ENCODE peak calls at places on chromosomes 16 and 17, in nine cellular contexts. One of them, this sample, is unnamed.

GRCh38 chr17:48441231-48441711 is 11.3 kb upstream of the SKAP1 start:
- DNase-seq in left cardiac atrium: no peak
- DNase-seq in transverse colon: no peak
- DNase-seq in left ventricle myocardium superior: no peak
- DNase-seq in type B pancreatic cell: no peak
- DNase-seq in activated naive CD4-positive, alpha-beta T cell treated with anti-CD3 and anti-CD28 coated beads, Interleukin-2, amount 50 U/mL, for 72 hours: no peak
- DNase-seq in NCI-H510A: no peak
- DNase-seq in NCI-H345: no peak
- DNase-seq in activated T-helper 9 cell treated with anti-CD3 and anti-CD28 coated beads, Interleukin-2, amount 50 U/mL, for 16 hours: no peak
- DNase-seq in this sample: no peak

GRCh38 chr16:30615358-30616076 is 5.3 kb upstream of the ZNF689 start:
- DNase-seq in type B pancreatic cell: no peak
- DNase-seq in transverse colon: peak; percentile 82
- DNase-seq in left cardiac atrium: peak; percentile 39
- DNase-seq in activated naive CD4-positive, alpha-beta T cell treated with anti-CD3 and anti-CD28 coated beads, Interleukin-2, amount 50 U/mL, for 72 hours: peak; percentile 68
- DNase-seq in NCI-H345: peak; percentile 70
- DNase-seq in left ventricle myocardium superior: peak; percentile 74
- DNase-seq in NCI-H510A: peak; percentile 67
- DNase-seq in activated T-helper 9 cell treated with anti-CD3 and anti-CD28 coated beads, Interleukin-2, amount 50 U/mL, for 16 hours: peak; percentile 37
- DNase-seq in this sample: peak; percentile 35

GRCh38 chr17:83057793-83058477 is 21.5 kb upstream of the METRNL start:
- DNase-seq in left ventricle myocardium superior: peak; percentile 89
- DNase-seq in NCI-H345: no peak
- DNase-seq in activated T-helper 9 cell treated with anti-CD3 and anti-CD28 coated beads, Interleukin-2, amount 50 U/mL, for 16 hours: no peak
- DNase-seq in transverse colon: no peak
- DNase-seq in activated naive CD4-positive, alpha-beta T cell treated with anti-CD3 and anti-CD28 coated beads, Interleukin-2, amount 50 U/mL, for 72 hours: peak; percentile 49
- DNase-seq in NCI-H510A: no peak
- DNase-seq in type B pancreatic cell: peak; percentile 66
- DNase-seq in left cardiac atrium: peak; percentile 67
- DNase-seq in this sample: no peak

GRCh38 chr17:40110457-40110856 is 10.1 kb upstream of the NR1D1 start:
- DNase-seq in NCI-H510A: no peak
- DNase-seq in type B pancreatic cell: no peak
- DNase-seq in activated naive CD4-positive, alpha-beta T cell treated with anti-CD3 and anti-CD28 coated beads, Interleukin-2, amount 50 U/mL, for 72 hours: peak; percentile 48
- DNase-seq in left ventricle myocardium superior: no peak
- DNase-seq in NCI-H345: no peak
- DNase-seq in transverse colon: no peak
- DNase-seq in activated T-helper 9 cell treated with anti-CD3 and anti-CD28 coated beads, Interleukin-2, amount 50 U/mL, for 16 hours: no peak
- DNase-seq in left cardiac atrium: no peak
- DNase-seq in this sample: no peak

GRCh38 chr17:8480011-8480976 is 44.6 kb downstream of the NDEL1 start:
- DNase-seq in activated naive CD4-positive, alpha-beta T cell treated with anti-CD3 and anti-CD28 coated beads, Interleukin-2, amount 50 U/mL, for 72 hours: no peak
- DNase-seq in transverse colon: no peak
- DNase-seq in NCI-H345: no peak
- DNase-seq in activated T-helper 9 cell treated with anti-CD3 and anti-CD28 coated beads, Interleukin-2, amount 50 U/mL, for 16 hours: no peak
- DNase-seq in type B pancreatic cell: no peak
- DNase-seq in left cardiac atrium: no peak
- DNase-seq in left ventricle myocardium superior: no peak
- DNase-seq in NCI-H510A: no peak
- DNase-seq in this sample: no peak

GRCh38 chr16:71817690-71818089 is 9.1 kb upstream of the AP1G1 start:
- DNase-seq in left cardiac atrium: no peak
- DNase-seq in NCI-H510A: no peak
- DNase-seq in left ventricle myocardium superior: no peak
- DNase-seq in NCI-H345: no peak
- DNase-seq in activated naive CD4-positive, alpha-beta T cell treated with anti-CD3 and anti-CD28 coated beads, Interleukin-2, amount 50 U/mL, for 72 hours: no peak
- DNase-seq in transverse colon: no peak
- DNase-seq in type B pancreatic cell: no peak
- DNase-seq in activated T-helper 9 cell treated with anti-CD3 and anti-CD28 coated beads, Interleukin-2, amount 50 U/mL, for 16 hours: no peak
- DNase-seq in this sample: no peak

GRCh38 chr17:51701501-51701900 is 441.2 kb downstream of the UTP18 start:
- DNase-seq in type B pancreatic cell: no peak
- DNase-seq in activated naive CD4-positive, alpha-beta T cell treated with anti-CD3 and anti-CD28 coated beads, Interleukin-2, amount 50 U/mL, for 72 hours: no peak
- DNase-seq in activated T-helper 9 cell treated with anti-CD3 and anti-CD28 coated beads, Interleukin-2, amount 50 U/mL, for 16 hours: no peak
- DNase-seq in left cardiac atrium: no peak
- DNase-seq in NCI-H510A: no peak
- DNase-seq in left ventricle myocardium superior: no peak
- DNase-seq in transverse colon: no peak
- DNase-seq in NCI-H345: no peak
- DNase-seq in this sample: no peak

GRCh38 chr16:25110392-25110947 is 1.1 kb upstream of the LCMT1 start:
- DNase-seq in NCI-H510A: no peak
- DNase-seq in transverse colon: peak; percentile 24
- DNase-seq in left ventricle myocardium superior: no peak
- DNase-seq in type B pancreatic cell: no peak
- DNase-seq in left cardiac atrium: no peak
- DNase-seq in activated T-helper 9 cell treated with anti-CD3 and anti-CD28 coated beads, Interleukin-2, amount 50 U/mL, for 16 hours: no peak
- DNase-seq in NCI-H345: no peak
- DNase-seq in activated naive CD4-positive, alpha-beta T cell treated with anti-CD3 and anti-CD28 coated beads, Interleukin-2, amount 50 U/mL, for 72 hours: no peak
- DNase-seq in this sample: no peak

GRCh38 chr16:59881366-59881765 is 1147.2 kb upstream of the GOT2 start:
- DNase-seq in NCI-H345: no peak
- DNase-seq in activated T-helper 9 cell treated with anti-CD3 and anti-CD28 coated beads, Interleukin-2, amount 50 U/mL, for 16 hours: no peak
- DNase-seq in left ventricle myocardium superior: no peak
- DNase-seq in activated naive CD4-positive, alpha-beta T cell treated with anti-CD3 and anti-CD28 coated beads, Interleukin-2, amount 50 U/mL, for 72 hours: no peak
- DNase-seq in left cardiac atrium: no peak
- DNase-seq in type B pancreatic cell: no peak
- DNase-seq in transverse colon: no peak
- DNase-seq in NCI-H510A: no peak
- DNase-seq in this sample: no peak

GRCh38 chr17:14337596-14338079 is 36.8 kb downstream of the HS3ST3B1 start:
- DNase-seq in type B pancreatic cell: no peak
- DNase-seq in activated T-helper 9 cell treated with anti-CD3 and anti-CD28 coated beads, Interleukin-2, amount 50 U/mL, for 16 hours: peak; percentile 11
- DNase-seq in activated naive CD4-positive, alpha-beta T cell treated with anti-CD3 and anti-CD28 coated beads, Interleukin-2, amount 50 U/mL, for 72 hours: peak; percentile 67
- DNase-seq in left cardiac atrium: no peak
- DNase-seq in transverse colon: no peak
- DNase-seq in NCI-H510A: no peak
- DNase-seq in NCI-H345: no peak
- DNase-seq in left ventricle myocardium superior: no peak
- DNase-seq in this sample: no peak

GRCh38 chr16:68062910-68063393 is 22.2 kb upstream of the NFATC3 start:
- DNase-seq in activated naive CD4-positive, alpha-beta T cell treated with anti-CD3 and anti-CD28 coated beads, Interleukin-2, amount 50 U/mL, for 72 hours: peak; percentile 55
- DNase-seq in left cardiac atrium: no peak
- DNase-seq in NCI-H345: no peak
- DNase-seq in type B pancreatic cell: no peak
- DNase-seq in NCI-H510A: no peak
- DNase-seq in transverse colon: peak; percentile 25
- DNase-seq in activated T-helper 9 cell treated with anti-CD3 and anti-CD28 coated beads, Interleukin-2, amount 50 U/mL, for 16 hours: no peak
- DNase-seq in left ventricle myocardium superior: no peak
- DNase-seq in this sample: no peak

GRCh38 chr17:79612468-79613194 is 1.8 kb upstream of the RBFOX3 start:
- DNase-seq in activated naive CD4-positive, alpha-beta T cell treated with anti-CD3 and anti-CD28 coated beads, Interleukin-2, amount 50 U/mL, for 72 hours: no peak
- DNase-seq in activated T-helper 9 cell treated with anti-CD3 and anti-CD28 coated beads, Interleukin-2, amount 50 U/mL, for 16 hours: no peak
- DNase-seq in NCI-H345: peak; percentile 70
- DNase-seq in transverse colon: peak; percentile 58
- DNase-seq in left ventricle myocardium superior: peak; percentile 45
- DNase-seq in NCI-H510A: no peak
- DNase-seq in type B pancreatic cell: no peak
- DNase-seq in left cardiac atrium: no peak
- DNase-seq in this sample: peak; percentile 1

GRCh38 chr17:65696739-65697394 is 135.4 kb upstream of the AXIN2 start:
- DNase-seq in type B pancreatic cell: no peak
- DNase-seq in left ventricle myocardium superior: no peak
- DNase-seq in left cardiac atrium: no peak
- DNase-seq in NCI-H510A: no peak
- DNase-seq in activated T-helper 9 cell treated with anti-CD3 and anti-CD28 coated beads, Interleukin-2, amount 50 U/mL, for 16 hours: no peak
- DNase-seq in NCI-H345: no peak
- DNase-seq in activated naive CD4-positive, alpha-beta T cell treated with anti-CD3 and anti-CD28 coated beads, Interleukin-2, amount 50 U/mL, for 72 hours: no peak
- DNase-seq in transverse colon: no peak
- DNase-seq in this sample: no peak

GRCh38 chr17:53516643-53517042 is 306.1 kb upstream of the KIF2B start:
- DNase-seq in NCI-H510A: no peak
- DNase-seq in transverse colon: no peak
- DNase-seq in left cardiac atrium: no peak
- DNase-seq in NCI-H345: no peak
- DNase-seq in left ventricle myocardium superior: no peak
- DNase-seq in activated naive CD4-positive, alpha-beta T cell treated with anti-CD3 and anti-CD28 coated beads, Interleukin-2, amount 50 U/mL, for 72 hours: no peak
- DNase-seq in activated T-helper 9 cell treated with anti-CD3 and anti-CD28 coated beads, Interleukin-2, amount 50 U/mL, for 16 hours: no peak
- DNase-seq in type B pancreatic cell: no peak
- DNase-seq in this sample: peak; percentile 8

GRCh38 chr17:48578616-48579560 is 738 bp upstream of the HOXB4 start:
- DNase-seq in NCI-H510A: no peak
- DNase-seq in left cardiac atrium: no peak
- DNase-seq in activated T-helper 9 cell treated with anti-CD3 and anti-CD28 coated beads, Interleukin-2, amount 50 U/mL, for 16 hours: no peak
- DNase-seq in transverse colon: no peak
- DNase-seq in left ventricle myocardium superior: no peak
- DNase-seq in type B pancreatic cell: no peak
- DNase-seq in activated naive CD4-positive, alpha-beta T cell treated with anti-CD3 and anti-CD28 coated beads, Interleukin-2, amount 50 U/mL, for 72 hours: no peak
- DNase-seq in NCI-H345: peak; percentile 26
- DNase-seq in this sample: no peak

GRCh38 chr16:75555213-75555706 is 792 bp downstream of the TMEM231 start:
- DNase-seq in activated T-helper 9 cell treated with anti-CD3 and anti-CD28 coated beads, Interleukin-2, amount 50 U/mL, for 16 hours: no peak
- DNase-seq in activated naive CD4-positive, alpha-beta T cell treated with anti-CD3 and anti-CD28 coated beads, Interleukin-2, amount 50 U/mL, for 72 hours: no peak
- DNase-seq in left cardiac atrium: peak; percentile 87
- DNase-seq in type B pancreatic cell: peak; percentile 86
- DNase-seq in left ventricle myocardium superior: peak; percentile 84
- DNase-seq in NCI-H345: peak; percentile 57
- DNase-seq in NCI-H510A: peak; percentile 69
- DNase-seq in transverse colon: peak; percentile 82
- DNase-seq in this sample: peak; percentile 87

GRCh38 chr17:77640242-77640641 is 318.3 kb upstream of the TNRC6C start:
- DNase-seq in left ventricle myocardium superior: no peak
- DNase-seq in type B pancreatic cell: no peak
- DNase-seq in left cardiac atrium: no peak
- DNase-seq in activated T-helper 9 cell treated with anti-CD3 and anti-CD28 coated beads, Interleukin-2, amount 50 U/mL, for 16 hours: no peak
- DNase-seq in NCI-H510A: no peak
- DNase-seq in transverse colon: no peak
- DNase-seq in NCI-H345: no peak
- DNase-seq in activated naive CD4-positive, alpha-beta T cell treated with anti-CD3 and anti-CD28 coated beads, Interleukin-2, amount 50 U/mL, for 72 hours: no peak
- DNase-seq in this sample: no peak

GRCh38 chr16:81313731-81314602 is 795 bp upstream of the GAN start:
- DNase-seq in activated naive CD4-positive, alpha-beta T cell treated with anti-CD3 and anti-CD28 coated beads, Interleukin-2, amount 50 U/mL, for 72 hours: no peak
- DNase-seq in transverse colon: no peak
- DNase-seq in type B pancreatic cell: no peak
- DNase-seq in NCI-H345: peak; percentile 16
- DNase-seq in left ventricle myocardium superior: no peak
- DNase-seq in NCI-H510A: no peak
- DNase-seq in activated T-helper 9 cell treated with anti-CD3 and anti-CD28 coated beads, Interleukin-2, amount 50 U/mL, for 16 hours: no peak
- DNase-seq in left cardiac atrium: no peak
- DNase-seq in this sample: no peak

This sample was measured in bronchial epithelial cell.